ENCODE peak calls at places on chromosome 19, in ten cellular contexts. L is psoas muscle; Y is EL; F is heart left ventricle; Q is tibial nerve; G is activated gamma-delta T cell treated with anti-CD3 and anti-CD28 coated beads, Interleukin-2, amount 50 U/mL, for 16 hours; K is NCI-H1930; R is GM06990; P is left colon; I is right lobe of liver. E is an unnamed sample.
A peak's percentile ranks its signal among the peaks of the same experiment; 100 is the strongest.

GRCh38 chr19:10254244-10254643 is 2.2 kb downstream of the MRPL4 start:
- DNase-seq in P (no peak), L (no peak), Y (no peak), K (no peak), G (no peak), Q (no peak), F (no peak), R (no peak), I (no peak), E (no peak)

GRCh38 chr19:43623889-43624670 is 4.7 kb upstream of the ZNF428 start:
- DNase-seq in F (no peak), Y (no peak), G (no peak), K (no peak), R (no peak), P (no peak), Q (no peak), L (no peak), I (no peak), E (no peak)

GRCh38 chr19:10501971-10502523 is 1.1 kb downstream of the KEAP1 start:
- DNase-seq in L (peak; percentile 94), R (peak; percentile 74), K (no peak), F (peak; percentile 86), I (peak; percentile 97), G (peak; percentile 27), Y (peak; percentile 68), P (peak; percentile 88), Q (peak; percentile 55), E (peak; percentile 90)

GRCh38 chr19:16210168-16210567 is 12.5 kb downstream of the AP1M1 start:
- DNase-seq in I (no peak), Q (no peak), F (no peak), Y (no peak), G (no peak), R (no peak), L (no peak), K (no peak), P (no peak), E (no peak)

GRCh38 chr19:49637865-49638350 is 2.0 kb downstream of the RRAS start:
- DNase-seq in F (peak; percentile 93), G (no peak), Q (peak; percentile 87), P (peak; percentile 95), K (no peak), I (peak; percentile 76), L (peak; percentile 93), R (no peak), Y (peak; percentile 90), E (peak; percentile 83)

GRCh38 chr19:5948697-5949564 is 29.0 kb downstream of the RANBP3 start:
- DNase-seq in G (no peak), L (no peak), Y (no peak), F (no peak), P (peak; percentile 54), K (no peak), Q (no peak), I (no peak), R (no peak), E (no peak)

GRCh38 chr19:5694952-5695648 is 5.0 kb downstream of the RPL36 start:
- DNase-seq in L (no peak), G (no peak), I (no peak), P (no peak), Q (no peak), F (no peak), Y (no peak), R (no peak), K (no peak), E (no peak)

GRCh38 chr19:35773020-35773809 is 2.1 kb upstream of the ARHGAP33 start:
- DNase-seq in K (no peak), Y (no peak), F (no peak), R (no peak), G (no peak), I (no peak), Q (no peak), P (no peak), L (no peak), E (no peak)

GRCh38 chr19:53389591-53390377 is 5.2 kb upstream of the ZNF765 start:
- DNase-seq in K (peak; percentile 92), R (no peak), I (no peak), F (no peak), Q (no peak), Y (no peak), P (no peak), G (no peak), L (peak; percentile 52), E (peak; percentile 21)

GRCh38 chr19:42325896-42326771 is 699 bp downstream of the MEGF8 start:
- DNase-seq in K (no peak), Q (no peak), Y (no peak), P (peak; percentile 35), R (peak; percentile 56), I (peak; percentile 46), F (no peak), L (peak; percentile 68), G (no peak), E (no peak)

GRCh38 chr19:18259848-18260247 is 14.4 kb downstream of the IQCN start:
- DNase-seq in K (no peak), I (no peak), Y (no peak), Q (no peak), P (no peak), R (no peak), G (no peak), F (no peak), L (no peak), E (no peak)

GRCh38 chr19:16216744-16217670 is 19.3 kb downstream of the AP1M1 start:
- DNase-seq in P (no peak), F (no peak), K (no peak), Q (no peak), Y (no peak), R (no peak), I (no peak), L (no peak), G (no peak), E (no peak)

GRCh38 chr19:18230941-18231734 is 4.9 kb upstream of the PDE4C start:
- DNase-seq in Y (no peak), G (no peak), L (no peak), F (no peak), R (no peak), Q (no peak), P (no peak), K (no peak), I (no peak), E (no peak)

GRCh38 chr19:33175886-33176669 is 18.1 kb upstream of the LRP3 start:
- DNase-seq in G (no peak), Y (peak; percentile 38), K (no peak), I (no peak), L (peak; percentile 60), R (no peak), Q (no peak), F (no peak), P (no peak), E (no peak)

GRCh38 chr19:311813-312261 is 20.6 kb upstream of the PLPP2 start:
- DNase-seq in P (no peak), Y (no peak), L (no peak), K (no peak), Q (no peak), I (no peak), G (no peak), R (no peak), F (no peak), E (no peak)

GRCh38 chr19:48421548-48421947 is 24.2 kb upstream of the GRWD1 start:
- DNase-seq in P (no peak), R (no peak), L (no peak), G (no peak), Y (no peak), F (no peak), Q (no peak), I (no peak), K (no peak), E (no peak)

GRCh38 chr19:14366529-14366928 is 14.7 kb upstream of the ADGRE5 start:
- DNase-seq in F (peak; percentile 61), I (peak; percentile 69), Y (peak; percentile 56), G (peak; percentile 74), P (peak; percentile 94), Q (peak; percentile 34), L (peak; percentile 74), R (peak; percentile 81), K (no peak), E (peak; percentile 74)

GRCh38 chr19:46211201-46211881 is 18.2 kb upstream of the IGFL1 start:
- DNase-seq in R (no peak), I (no peak), P (no peak), Q (no peak), K (no peak), F (no peak), L (peak; percentile 59), G (no peak), Y (peak; percentile 18), E (peak; percentile 54)

GRCh38 chr19:18771328-18772242 is 19.5 kb downstream of the COMP start:
- DNase-seq in K (no peak), Y (no peak), P (no peak), L (no peak), F (no peak), G (no peak), I (no peak), R (no peak), Q (no peak), E (no peak)

GRCh38 chr19:35518313-35518712 is 4.9 kb upstream of the DMKN start:
- DNase-seq in G (no peak), I (no peak), P (no peak), Q (no peak), R (no peak), K (no peak), L (no peak), F (no peak), Y (peak; percentile 96), E (no peak)

GRCh38 chr19:35262101-35262761 is 6.5 kb upstream of the USF2 start:
- DNase-seq in Y (no peak), K (no peak), R (no peak), P (peak; percentile 23), G (no peak), F (no peak), L (peak; percentile 55), I (no peak), Q (peak; percentile 11), E (no peak)

GRCh38 chr19:38970664-38971532 is 4.6 kb downstream of the FBXO17 start:
- DNase-seq in R (no peak), F (no peak), L (no peak), I (no peak), G (no peak), Q (no peak), Y (no peak), K (no peak), P (no peak), E (no peak)

GRCh38 chr19:17323274-17323972 is 11.2 kb downstream of the ANO8 start:
- DNase-seq in G (no peak), K (no peak), I (no peak), F (no peak), Y (no peak), Q (no peak), L (no peak), R (no peak), P (no peak), E (no peak)

GRCh38 chr19:3549816-3550215 is 7.6 kb downstream of the MFSD12 start:
- DNase-seq in P (no peak), Y (no peak), K (no peak), R (no peak), G (no peak), Q (no peak), L (no peak), I (no peak), F (no peak), E (no peak)

GRCh38 chr19:8212212-8212611 is 3.0 kb downstream of the CERS4 start:
- DNase-seq in R (no peak), K (no peak), L (no peak), G (no peak), F (no peak), P (no peak), I (no peak), Q (no peak), Y (no peak), E (no peak)

GRCh38 chr19:17949956-17950309 is 17.0 kb upstream of the KCNN1 start:
- DNase-seq in Y (no peak), K (no peak), P (no peak), G (no peak), R (no peak), Q (no peak), L (no peak), F (no peak), I (no peak), E (no peak)

GRCh38 chr19:56942749-56943148 is 102.2 kb upstream of the PEG3 start:
- DNase-seq in K (no peak), F (peak; percentile 49), I (peak; percentile 49), P (no peak), Q (no peak), Y (peak; percentile 14), L (peak; percentile 54), G (no peak), R (peak; percentile 9), E (no peak)

GRCh38 chr19:54662730-54663129 is at the start of gene LILRB4:
- DNase-seq in Q (no peak), L (peak; percentile 67), F (peak; percentile 32), K (no peak), G (no peak), P (peak; percentile 36), Y (no peak), R (no peak), I (peak; percentile 40), E (peak; percentile 26)

E was measured in mucosa of gallbladder.